ENCODE peak calls at places on chromosome 12, in nine cellular contexts. One of them, this sample, is unnamed.

GRCh38 chr12:96399081-96399918 is 939 bp downstream of the CDK17 start:
- DNase-seq in MCF 10A: peak
- DNase-seq in fibroblast of mammary gland: peak
- DNase-seq in activated B cell treated with CpG ODN at 0.5 μM for 24 hours: peak
- DNase-seq in GM23338: peak
- DNase-seq in mesothelial cell of epicardium: peak
- DNase-seq in Panc1: no peak
- DNase-seq in omental fat pad: peak
- DNase-seq in endothelial cell of umbilical vein: peak
- DNase-seq in this sample: no peak

GRCh38 chr12:106296179-106296877 is 6.2 kb upstream of the TCP11L2 start:
- DNase-seq in omental fat pad: no peak
- DNase-seq in mesothelial cell of epicardium: no peak
- DNase-seq in GM23338: no peak
- DNase-seq in Panc1: peak
- DNase-seq in activated B cell treated with CpG ODN at 0.5 μM for 24 hours: no peak
- DNase-seq in fibroblast of mammary gland: peak
- DNase-seq in endothelial cell of umbilical vein: no peak
- DNase-seq in MCF 10A: peak
- DNase-seq in this sample: no peak

GRCh38 chr12:14643247-14643646 is 53.2 kb downstream of the GUCY2C start:
- DNase-seq in Panc1: no peak
- DNase-seq in mesothelial cell of epicardium: no peak
- DNase-seq in activated B cell treated with CpG ODN at 0.5 μM for 24 hours: no peak
- DNase-seq in fibroblast of mammary gland: no peak
- DNase-seq in endothelial cell of umbilical vein: peak
- DNase-seq in omental fat pad: no peak
- DNase-seq in MCF 10A: no peak
- DNase-seq in GM23338: no peak
- DNase-seq in this sample: no peak

GRCh38 chr12:53336137-53336785 is at the start of gene SP7:
- DNase-seq in omental fat pad: no peak
- DNase-seq in fibroblast of mammary gland: no peak
- DNase-seq in mesothelial cell of epicardium: no peak
- DNase-seq in MCF 10A: no peak
- DNase-seq in endothelial cell of umbilical vein: no peak
- DNase-seq in Panc1: no peak
- DNase-seq in GM23338: peak
- DNase-seq in activated B cell treated with CpG ODN at 0.5 μM for 24 hours: no peak
- DNase-seq in this sample: no peak

GRCh38 chr12:46005151-46005797 is 14.9 kb upstream of the SCAF11 start:
- DNase-seq in fibroblast of mammary gland: peak
- DNase-seq in omental fat pad: no peak
- DNase-seq in GM23338: no peak
- DNase-seq in mesothelial cell of epicardium: no peak
- DNase-seq in activated B cell treated with CpG ODN at 0.5 μM for 24 hours: no peak
- DNase-seq in Panc1: no peak
- DNase-seq in endothelial cell of umbilical vein: peak
- DNase-seq in MCF 10A: peak
- DNase-seq in this sample: no peak

GRCh38 chr12:114655934-114656697 is 27.9 kb downstream of the TBX3 start:
- DNase-seq in endothelial cell of umbilical vein: peak
- DNase-seq in GM23338: no peak
- DNase-seq in activated B cell treated with CpG ODN at 0.5 μM for 24 hours: no peak
- DNase-seq in Panc1: no peak
- DNase-seq in mesothelial cell of epicardium: no peak
- DNase-seq in omental fat pad: no peak
- DNase-seq in MCF 10A: peak
- DNase-seq in fibroblast of mammary gland: peak
- DNase-seq in this sample: no peak

GRCh38 chr12:79691299-79692248 is 810 bp upstream of the PAWR start:
- DNase-seq in GM23338: no peak
- DNase-seq in activated B cell treated with CpG ODN at 0.5 μM for 24 hours: no peak
- DNase-seq in Panc1: peak
- DNase-seq in MCF 10A: peak
- DNase-seq in mesothelial cell of epicardium: no peak
- DNase-seq in omental fat pad: no peak
- DNase-seq in endothelial cell of umbilical vein: peak
- DNase-seq in fibroblast of mammary gland: peak
- DNase-seq in this sample: no peak

GRCh38 chr12:3187846-3188755 is 110.9 kb downstream of the TSPAN9 start:
- DNase-seq in fibroblast of mammary gland: no peak
- DNase-seq in omental fat pad: no peak
- DNase-seq in GM23338: no peak
- DNase-seq in Panc1: no peak
- DNase-seq in endothelial cell of umbilical vein: no peak
- DNase-seq in MCF 10A: no peak
- DNase-seq in activated B cell treated with CpG ODN at 0.5 μM for 24 hours: no peak
- DNase-seq in mesothelial cell of epicardium: no peak
- DNase-seq in this sample: no peak

GRCh38 chr12:51910691-51911090 is 3.4 kb downstream of the ACVRL1 start:
- DNase-seq in GM23338: no peak
- DNase-seq in endothelial cell of umbilical vein: peak
- DNase-seq in mesothelial cell of epicardium: no peak
- DNase-seq in omental fat pad: no peak
- DNase-seq in Panc1: no peak
- DNase-seq in MCF 10A: no peak
- DNase-seq in activated B cell treated with CpG ODN at 0.5 μM for 24 hours: no peak
- DNase-seq in fibroblast of mammary gland: no peak
- DNase-seq in this sample: no peak

GRCh38 chr12:61654698-61655097 is 605.5 kb upstream of the USP15 start:
- DNase-seq in mesothelial cell of epicardium: no peak
- DNase-seq in omental fat pad: no peak
- DNase-seq in MCF 10A: peak
- DNase-seq in activated B cell treated with CpG ODN at 0.5 μM for 24 hours: no peak
- DNase-seq in endothelial cell of umbilical vein: no peak
- DNase-seq in Panc1: no peak
- DNase-seq in fibroblast of mammary gland: peak
- DNase-seq in GM23338: no peak
- DNase-seq in this sample: no peak

DNA sequence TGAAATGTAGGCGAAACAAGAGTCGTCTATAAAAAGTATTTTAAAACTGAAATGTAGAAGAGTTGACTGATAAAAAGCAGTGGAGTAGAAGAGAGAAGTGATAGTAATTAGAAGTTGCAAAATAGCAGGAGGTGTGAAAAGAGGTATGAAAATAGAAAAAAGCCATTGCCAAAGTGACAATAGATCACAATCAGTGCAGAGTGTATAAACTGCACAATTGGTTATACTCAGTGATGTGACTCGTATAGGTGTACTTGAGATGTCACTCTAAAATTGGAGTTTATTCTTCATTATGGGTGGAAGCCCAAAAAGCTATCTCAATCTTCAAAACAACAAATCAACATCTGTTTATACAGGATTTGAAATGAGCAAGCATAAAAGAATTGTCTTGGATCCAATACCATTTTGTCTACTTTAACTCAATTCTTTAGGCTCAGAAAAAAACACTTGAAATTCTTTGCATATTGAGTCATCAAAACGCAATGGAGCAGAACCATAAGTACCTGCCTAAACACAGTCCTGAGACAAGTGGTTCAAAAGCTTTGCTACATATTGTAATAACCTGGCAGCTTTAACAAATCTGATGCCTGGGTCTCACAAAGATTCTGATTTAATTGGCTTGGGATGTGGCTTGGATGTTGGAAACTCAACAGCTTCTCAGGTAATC is 8.8 kb downstream of the IKBIP start:
- DNase-seq in activated B cell treated with CpG ODN at 0.5 μM for 24 hours: no peak
- DNase-seq in Panc1: no peak
- DNase-seq in GM23338: peak
- DNase-seq in omental fat pad: no peak
- DNase-seq in mesothelial cell of epicardium: no peak
- DNase-seq in fibroblast of mammary gland: peak
- DNase-seq in endothelial cell of umbilical vein: peak
- DNase-seq in MCF 10A: peak
- DNase-seq in this sample: no peak
- TF ChIP-seq CTCF in activated B cell treated with CpG ODN at 0.5 μM for 24 hours: no peak
- TF ChIP-seq CTCF in Panc1: no peak
- TF ChIP-seq CTCF in GM23338: no peak
- TF ChIP-seq CTCF in omental fat pad: no peak
- TF ChIP-seq CTCF in mesothelial cell of epicardium: no peak
- TF ChIP-seq CTCF in fibroblast of mammary gland: no peak
- TF ChIP-seq CTCF in endothelial cell of umbilical vein: no peak
- TF ChIP-seq CTCF in MCF 10A: no peak
- TF ChIP-seq CTCF in this sample: no peak

DNA sequence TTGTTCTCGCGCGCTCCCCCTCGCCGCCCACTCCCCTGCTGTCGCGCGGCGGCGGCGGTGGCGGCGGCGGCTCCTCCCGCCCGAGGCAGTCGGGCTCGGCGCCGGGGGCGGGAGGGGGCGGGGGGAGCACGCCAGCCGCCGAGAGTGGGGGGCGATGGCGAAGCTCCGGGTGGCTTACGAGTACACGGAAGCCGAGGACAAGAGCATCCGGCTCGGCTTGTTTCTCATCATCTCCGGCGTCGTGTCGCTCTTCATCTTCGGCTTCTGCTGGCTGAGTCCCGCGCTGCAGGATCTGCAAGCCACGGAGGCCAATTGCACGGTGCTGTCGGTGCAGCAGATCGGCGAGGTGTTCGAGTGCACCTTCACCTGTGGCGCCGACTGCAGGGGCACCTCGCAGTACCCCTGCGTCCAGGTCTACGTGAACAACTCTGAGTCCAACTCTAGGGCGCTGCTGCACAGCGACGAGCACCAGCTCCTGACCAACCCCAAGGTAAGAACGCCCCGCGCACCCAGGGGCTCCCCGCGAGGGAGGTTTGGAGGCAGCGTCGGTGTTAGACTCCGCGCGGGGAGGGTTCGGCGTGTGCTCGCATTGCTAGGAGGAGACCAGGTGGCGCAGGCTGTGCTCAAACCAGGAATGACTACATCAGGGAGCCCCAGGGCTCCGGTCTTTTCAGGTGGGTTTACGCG is 634 bp downstream of the KCNMB4 start:
- DNase-seq in omental fat pad: peak
- DNase-seq in activated B cell treated with CpG ODN at 0.5 μM for 24 hours: peak
- DNase-seq in MCF 10A: peak
- DNase-seq in mesothelial cell of epicardium: peak
- DNase-seq in fibroblast of mammary gland: peak
- DNase-seq in endothelial cell of umbilical vein: peak
- DNase-seq in Panc1: no peak
- DNase-seq in GM23338: peak
- DNase-seq in this sample: no peak
- TF ChIP-seq CTCF in omental fat pad: no peak
- TF ChIP-seq CTCF in activated B cell treated with CpG ODN at 0.5 μM for 24 hours: no peak
- TF ChIP-seq CTCF in MCF 10A: no peak
- TF ChIP-seq CTCF in mesothelial cell of epicardium: no peak
- TF ChIP-seq CTCF in fibroblast of mammary gland: no peak
- TF ChIP-seq CTCF in endothelial cell of umbilical vein: no peak
- TF ChIP-seq CTCF in Panc1: no peak
- TF ChIP-seq CTCF in GM23338: no peak
- TF ChIP-seq CTCF in this sample: no peak

GRCh38 chr12:125203145-125203765 is 138.0 kb downstream of the AACS start:
- DNase-seq in fibroblast of mammary gland: no peak
- DNase-seq in activated B cell treated with CpG ODN at 0.5 μM for 24 hours: no peak
- DNase-seq in omental fat pad: no peak
- DNase-seq in mesothelial cell of epicardium: no peak
- DNase-seq in endothelial cell of umbilical vein: peak
- DNase-seq in MCF 10A: peak
- DNase-seq in Panc1: no peak
- DNase-seq in GM23338: no peak
- DNase-seq in this sample: no peak
- TF ChIP-seq CTCF in fibroblast of mammary gland: peak
- TF ChIP-seq CTCF in activated B cell treated with CpG ODN at 0.5 μM for 24 hours: no peak
- TF ChIP-seq CTCF in omental fat pad: no peak
- TF ChIP-seq CTCF in mesothelial cell of epicardium: peak
- TF ChIP-seq CTCF in endothelial cell of umbilical vein: peak
- TF ChIP-seq CTCF in MCF 10A: peak
- TF ChIP-seq CTCF in Panc1: peak
- TF ChIP-seq CTCF in GM23338: peak
- TF ChIP-seq CTCF in this sample: peak

DNA sequence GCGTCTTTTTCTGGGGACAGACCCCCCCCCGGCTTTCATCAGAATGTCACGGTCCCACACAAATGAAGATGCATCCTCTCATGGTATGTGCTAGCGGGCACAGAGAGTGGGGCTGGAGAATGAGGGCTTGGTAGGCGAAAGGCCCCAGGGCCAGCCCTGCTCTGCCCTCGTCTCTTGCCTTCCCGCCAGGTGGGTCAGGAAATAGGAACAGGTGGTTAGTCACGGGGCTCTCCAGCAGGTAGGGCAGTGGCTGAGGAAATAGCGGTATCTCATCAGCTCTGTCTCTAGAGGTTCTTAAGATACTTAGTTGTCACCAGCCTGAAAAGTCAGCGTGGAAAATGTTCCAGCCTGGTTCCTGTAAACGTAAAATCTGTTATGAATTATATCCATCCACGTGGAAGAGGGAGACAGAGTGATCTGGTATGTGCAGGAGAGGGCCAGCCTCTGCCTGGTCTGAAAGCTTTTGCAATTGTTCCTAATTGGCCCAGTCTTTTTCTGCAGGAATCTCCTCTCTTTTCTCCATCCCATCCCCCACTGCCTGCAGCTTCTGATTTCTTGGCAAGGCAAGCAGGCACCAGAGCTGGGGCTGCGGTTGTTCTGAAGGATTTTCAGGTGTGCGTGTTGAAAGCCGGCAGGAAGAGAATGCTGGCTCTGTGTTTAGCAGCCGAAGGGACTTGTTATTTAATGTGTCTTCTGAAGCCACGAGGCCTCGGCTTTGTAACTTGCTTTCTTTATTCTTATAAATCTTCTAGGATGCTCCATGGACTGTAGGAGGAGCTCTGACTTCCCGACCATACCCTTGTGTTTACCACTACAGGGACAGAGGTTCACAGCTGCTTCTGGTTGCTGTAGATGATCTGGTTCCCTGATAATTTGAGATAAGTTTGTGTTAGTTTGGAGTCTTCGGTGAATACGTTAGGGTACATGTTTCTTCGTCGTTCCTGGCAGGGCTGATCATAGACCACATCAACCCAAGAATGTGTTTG is 131.1 kb downstream of the CACNA1C start:
- DNase-seq in activated B cell treated with CpG ODN at 0.5 μM for 24 hours: no peak
- DNase-seq in MCF 10A: peak
- DNase-seq in endothelial cell of umbilical vein: no peak
- DNase-seq in GM23338: peak
- DNase-seq in Panc1: no peak
- DNase-seq in mesothelial cell of epicardium: no peak
- DNase-seq in omental fat pad: no peak
- DNase-seq in fibroblast of mammary gland: peak
- DNase-seq in this sample: no peak
- TF ChIP-seq CTCF in activated B cell treated with CpG ODN at 0.5 μM for 24 hours: no peak
- TF ChIP-seq CTCF in MCF 10A: peak
- TF ChIP-seq CTCF in endothelial cell of umbilical vein: no peak
- TF ChIP-seq CTCF in GM23338: peak
- TF ChIP-seq CTCF in Panc1: no peak
- TF ChIP-seq CTCF in mesothelial cell of epicardium: no peak
- TF ChIP-seq CTCF in omental fat pad: no peak
- TF ChIP-seq CTCF in fibroblast of mammary gland: peak
- TF ChIP-seq CTCF in this sample: no peak

GRCh38 chr12:88306471-88307069 is 164.5 kb downstream of the TMTC3 start:
- DNase-seq in omental fat pad: no peak
- DNase-seq in endothelial cell of umbilical vein: no peak
- DNase-seq in mesothelial cell of epicardium: no peak
- DNase-seq in fibroblast of mammary gland: no peak
- DNase-seq in MCF 10A: no peak
- DNase-seq in GM23338: no peak
- DNase-seq in Panc1: no peak
- DNase-seq in activated B cell treated with CpG ODN at 0.5 μM for 24 hours: no peak
- DNase-seq in this sample: no peak
- TF ChIP-seq CTCF in omental fat pad: no peak
- TF ChIP-seq CTCF in endothelial cell of umbilical vein: no peak
- TF ChIP-seq CTCF in mesothelial cell of epicardium: no peak
- TF ChIP-seq CTCF in fibroblast of mammary gland: no peak
- TF ChIP-seq CTCF in MCF 10A: no peak
- TF ChIP-seq CTCF in GM23338: no peak
- TF ChIP-seq CTCF in Panc1: no peak
- TF ChIP-seq CTCF in activated B cell treated with CpG ODN at 0.5 μM for 24 hours: no peak
- TF ChIP-seq CTCF in this sample: no peak